ENCODE peak calls at places on chromosomes 4 and X, in eight cellular contexts. O, Z, V, Q, U, M, T and E are unnamed samples.
A peak's percentile ranks its signal among the peaks of the same experiment; 100 is the strongest.

GRCh38 chr4:15805583-15806517 is 27.7 kb downstream of the CD38 start:
- DNase-seq in Q (peak; percentile 46), Z (peak; percentile 54), M (peak; percentile 70), O (peak; percentile 61), T (peak; percentile 53), V (no peak), U (peak; percentile 81), E (peak; percentile 19)

GRCh38 chr4:22970665-22971064 is 277.9 kb downstream of the GBA3 start:
- DNase-seq in Z (no peak), Q (no peak), T (no peak), M (no peak), V (no peak), O (no peak), U (no peak), E (no peak)

GRCh38 chrX:30570505-30570904 is 7.1 kb downstream of the TASL start:
- DNase-seq in U (peak; percentile 3), Z (no peak), M (peak; percentile 5), O (no peak), T (peak; percentile 15), Q (no peak), V (no peak), E (no peak)

GRCh38 chrX:6163761-6164160 is 64.9 kb downstream of the NLGN4X start:
- DNase-seq in Q (no peak), M (peak; percentile 31), U (no peak), V (no peak), T (no peak), O (no peak), Z (no peak), E (no peak)

GRCh38 chrX:154991039-154991438 is 31.5 kb downstream of the F8 start:
- DNase-seq in O (no peak), Q (no peak), Z (no peak), V (no peak), M (no peak), U (no peak), T (no peak), E (no peak)

GRCh38 chr4:147576084-147576483 is 41.1 kb upstream of the TMEM184C start:
- DNase-seq in T (no peak), Q (no peak), M (no peak), V (no peak), O (no peak), Z (no peak), U (no peak), E (no peak)

GRCh38 chrX:3963980-3964379 is 250.5 kb upstream of the PRKX start:
- DNase-seq in U (no peak), M (no peak), T (no peak), Q (no peak), O (no peak), V (no peak), Z (no peak), E (no peak)

GRCh38 chrX:52574416-52575275 is 57.8 kb upstream of the XAGE1B start:
- DNase-seq in V (no peak), T (peak; percentile 59), Q (peak; percentile 14), Z (peak; percentile 23), O (peak; percentile 31), M (peak; percentile 47), U (peak; percentile 55), E (peak; percentile 12)

GRCh38 chrX:40784516-40785151 is 49.3 kb upstream of the MED14 start:
- DNase-seq in O (no peak), Z (no peak), T (no peak), M (peak; percentile 73), Q (no peak), V (no peak), U (no peak), E (no peak)

GRCh38 chr4:4781936-4782754 is 77.3 kb upstream of the MSX1 start:
- DNase-seq in U (no peak), T (peak; percentile 57), Z (no peak), Q (no peak), V (no peak), O (no peak), M (peak; percentile 41), E (no peak)

GRCh38 chr4:101418466-101418865 is 71.1 kb upstream of the PPP3CA start:
- DNase-seq in U (no peak), T (no peak), M (no peak), Z (no peak), V (no peak), O (no peak), Q (no peak), E (no peak)

GRCh38 chr4:17665852-17666251 is 51.4 kb downstream of the MED28 start:
- DNase-seq in M (no peak), Q (no peak), V (no peak), O (no peak), Z (no peak), U (no peak), T (no peak), E (no peak)

GRCh38 chr4:53633608-53634007 is 42.3 kb upstream of the LNX1 start:
- DNase-seq in Z (no peak), U (no peak), M (no peak), Q (no peak), V (no peak), O (no peak), T (peak; percentile 37), E (peak; percentile 52)

GRCh38 chr4:168711197-168712120 is 214.6 kb downstream of the PALLD start:
- DNase-seq in V (no peak), T (peak; percentile 80), U (peak; percentile 13), Z (peak; percentile 15), Q (no peak), O (no peak), M (peak; percentile 51), E (peak; percentile 74)

GRCh38 chr4:113446019-113446418 is 315.5 kb downstream of the CAMK2D start:
- DNase-seq in M (peak; percentile 99), U (peak; percentile 11), Z (no peak), Q (no peak), T (peak; percentile 73), V (no peak), O (no peak), E (no peak)

GRCh38 chr4:68367835-68368234 is 17.9 kb upstream of the YTHDC1 start:
- DNase-seq in V (no peak), M (no peak), U (no peak), O (no peak), T (no peak), Z (no peak), Q (no peak), E (no peak)

GRCh38 chr4:10611673-10612072 is 72.9 kb downstream of the CLNK start:
- DNase-seq in V (peak; percentile 64), Q (no peak), U (no peak), M (peak; percentile 83), Z (no peak), O (no peak), T (peak; percentile 47), E (no peak)

GRCh38 chr4:39259571-39260330 is 77.4 kb downstream of the WDR19 start:
- DNase-seq in U (no peak), Z (no peak), V (no peak), O (no peak), T (no peak), M (no peak), Q (no peak), E (peak; percentile 5)

GRCh38 chrX:149470960-149471359 is 34.1 kb downstream of the IDS start:
- DNase-seq in M (peak; percentile 31), O (peak; percentile 61), T (peak; percentile 51), Z (peak; percentile 86), U (peak; percentile 39), Q (peak; percentile 65), V (no peak), E (peak; percentile 44)

GRCh38 chr4:111027526-111027925 is 404.6 kb upstream of the PITX2 start:
- DNase-seq in U (no peak), O (no peak), Q (no peak), M (no peak), T (no peak), V (peak; percentile 87), Z (no peak), E (peak; percentile 70)

GRCh38 chrX:115460565-115460888 is 100.4 kb upstream of the PLS3 start:
- DNase-seq in Q (no peak), Z (no peak), O (no peak), U (no peak), M (peak; percentile 47), T (no peak), V (no peak), E (no peak)